ENCODE peak calls at places on chromosomes 5 and 9, in four cellular contexts. One of them, this sample, is unnamed.
A peak's percentile ranks its signal among the peaks of the same experiment; 100 is the strongest.

GRCh38 chr9:65449423-65449822 is 164.4 kb upstream of the FOXD4L5 start:
- DNase-seq in foreskin keratinocyte: no peak
- DNase-seq in glutamatergic neuron: no peak
- DNase-seq in natural killer cell: no peak
- DNase-seq in this sample: no peak

GRCh38 chr9:92647671-92648446 is 22.1 kb downstream of the IPPK start:
- DNase-seq in foreskin keratinocyte: no peak
- DNase-seq in glutamatergic neuron: no peak
- DNase-seq in natural killer cell: no peak
- DNase-seq in this sample: no peak

GRCh38 chr5:180605554-180606214 is 14.4 kb upstream of the SCGB3A1 start:
- DNase-seq in foreskin keratinocyte: peak; percentile 17
- DNase-seq in glutamatergic neuron: peak; percentile 67
- DNase-seq in natural killer cell: peak; percentile 45
- DNase-seq in this sample: peak; percentile 63

GRCh38 chr5:169435506-169436230 is 134.7 kb upstream of the SLIT3 start:
- DNase-seq in foreskin keratinocyte: no peak
- DNase-seq in glutamatergic neuron: no peak
- DNase-seq in natural killer cell: no peak
- DNase-seq in this sample: no peak

GRCh38 chr9:94937214-94937903 is 210.9 kb downstream of the AOPEP start:
- DNase-seq in foreskin keratinocyte: peak; percentile 79
- DNase-seq in glutamatergic neuron: no peak
- DNase-seq in natural killer cell: no peak
- DNase-seq in this sample: no peak

GRCh38 chr9:4828776-4829175 is 36.0 kb downstream of the RCL1 start:
- DNase-seq in foreskin keratinocyte: no peak
- DNase-seq in glutamatergic neuron: no peak
- DNase-seq in natural killer cell: no peak
- DNase-seq in this sample: no peak

GRCh38 chr9:131707677-131708612 is 31.9 kb downstream of the RAPGEF1 start:
- DNase-seq in foreskin keratinocyte: peak; percentile 73
- DNase-seq in glutamatergic neuron: no peak
- DNase-seq in natural killer cell: peak; percentile 29
- DNase-seq in this sample: no peak

GRCh38 chr5:175797521-175798038 is 73.8 kb upstream of the CPLX2 start:
- DNase-seq in foreskin keratinocyte: no peak
- DNase-seq in glutamatergic neuron: peak; percentile 84
- DNase-seq in natural killer cell: no peak
- DNase-seq in this sample: peak; percentile 67

GRCh38 chr9:3277200-3277599 is 248.6 kb downstream of the RFX3 start:
- DNase-seq in foreskin keratinocyte: no peak
- DNase-seq in glutamatergic neuron: no peak
- DNase-seq in natural killer cell: no peak
- DNase-seq in this sample: no peak

GRCh38 chr9:21070171-21070571 is 7.6 kb downstream of the IFNB1 start:
- DNase-seq in foreskin keratinocyte: peak; percentile 90
- DNase-seq in glutamatergic neuron: no peak
- DNase-seq in natural killer cell: no peak
- DNase-seq in this sample: peak; percentile 8

GRCh38 chr9:124784503-124784902 is 7.6 kb downstream of the OLFML2A start:
- DNase-seq in foreskin keratinocyte: peak; percentile 61
- DNase-seq in glutamatergic neuron: no peak
- DNase-seq in natural killer cell: no peak
- DNase-seq in this sample: no peak

GRCh38 chr5:89457411-89458329 is 574.7 kb upstream of the MEF2C start:
- DNase-seq in foreskin keratinocyte: peak; percentile 86
- DNase-seq in glutamatergic neuron: no peak
- DNase-seq in natural killer cell: no peak
- DNase-seq in this sample: no peak

GRCh38 chr9:34646211-34647083 is at the start of gene GALT:
- DNase-seq in foreskin keratinocyte: peak; percentile 76
- DNase-seq in glutamatergic neuron: peak; percentile 96
- DNase-seq in natural killer cell: peak; percentile 96
- DNase-seq in this sample: peak; percentile 95

GRCh38 chr5:68898961-68899471 is 194.8 kb upstream of the SLC30A5 start:
- DNase-seq in foreskin keratinocyte: peak; percentile 96
- DNase-seq in glutamatergic neuron: peak; percentile 71
- DNase-seq in natural killer cell: no peak
- DNase-seq in this sample: peak; percentile 33

GRCh38 chr9:136750526-136750925 is 2.2 kb upstream of the LCN6 start:
- DNase-seq in foreskin keratinocyte: peak; percentile 28
- DNase-seq in glutamatergic neuron: no peak
- DNase-seq in natural killer cell: no peak
- DNase-seq in this sample: no peak

GRCh38 chr9:70229026-70229425 is 29.8 kb upstream of the SMC5 start:
- DNase-seq in foreskin keratinocyte: no peak
- DNase-seq in glutamatergic neuron: no peak
- DNase-seq in natural killer cell: no peak
- DNase-seq in this sample: peak; percentile 10

GRCh38 chr5:136021016-136021405 is 7.8 kb upstream of the TGFBI start:
- DNase-seq in foreskin keratinocyte: peak; percentile 61
- DNase-seq in glutamatergic neuron: no peak
- DNase-seq in natural killer cell: no peak
- DNase-seq in this sample: no peak

GRCh38 chr5:159242656-159243055 is 20.4 kb upstream of the UBLCP1 start:
- DNase-seq in foreskin keratinocyte: no peak
- DNase-seq in glutamatergic neuron: no peak
- DNase-seq in natural killer cell: no peak
- DNase-seq in this sample: no peak

GRCh38 chr9:137432687-137433348 is 8.3 kb downstream of the ENTPD8 start:
- DNase-seq in foreskin keratinocyte: no peak
- DNase-seq in glutamatergic neuron: no peak
- DNase-seq in natural killer cell: no peak
- DNase-seq in this sample: no peak

GRCh38 chr9:5515261-5515650 is 4.9 kb downstream of the PDCD1LG2 start:
- DNase-seq in foreskin keratinocyte: no peak
- DNase-seq in glutamatergic neuron: no peak
- DNase-seq in natural killer cell: no peak
- DNase-seq in this sample: no peak

GRCh38 chr9:22214021-22214420 is 204.9 kb upstream of the CDKN2B start:
- DNase-seq in foreskin keratinocyte: peak; percentile 48
- DNase-seq in glutamatergic neuron: no peak
- DNase-seq in natural killer cell: no peak
- DNase-seq in this sample: no peak

GRCh38 chr5:32275421-32275765 is 37.3 kb downstream of the MTMR12 start:
- DNase-seq in foreskin keratinocyte: no peak
- DNase-seq in glutamatergic neuron: no peak
- DNase-seq in natural killer cell: no peak
- DNase-seq in this sample: no peak

GRCh38 chr9:124941689-124942561 is 1.0 kb upstream of the GOLGA1 start:
- DNase-seq in foreskin keratinocyte: no peak
- DNase-seq in glutamatergic neuron: peak; percentile 28
- DNase-seq in natural killer cell: peak; percentile 57
- DNase-seq in this sample: peak; percentile 62

GRCh38 chr5:72035831-72036230 is 71.4 kb upstream of the MAP1B start:
- DNase-seq in foreskin keratinocyte: no peak
- DNase-seq in glutamatergic neuron: no peak
- DNase-seq in natural killer cell: no peak
- DNase-seq in this sample: no peak

DNA sequence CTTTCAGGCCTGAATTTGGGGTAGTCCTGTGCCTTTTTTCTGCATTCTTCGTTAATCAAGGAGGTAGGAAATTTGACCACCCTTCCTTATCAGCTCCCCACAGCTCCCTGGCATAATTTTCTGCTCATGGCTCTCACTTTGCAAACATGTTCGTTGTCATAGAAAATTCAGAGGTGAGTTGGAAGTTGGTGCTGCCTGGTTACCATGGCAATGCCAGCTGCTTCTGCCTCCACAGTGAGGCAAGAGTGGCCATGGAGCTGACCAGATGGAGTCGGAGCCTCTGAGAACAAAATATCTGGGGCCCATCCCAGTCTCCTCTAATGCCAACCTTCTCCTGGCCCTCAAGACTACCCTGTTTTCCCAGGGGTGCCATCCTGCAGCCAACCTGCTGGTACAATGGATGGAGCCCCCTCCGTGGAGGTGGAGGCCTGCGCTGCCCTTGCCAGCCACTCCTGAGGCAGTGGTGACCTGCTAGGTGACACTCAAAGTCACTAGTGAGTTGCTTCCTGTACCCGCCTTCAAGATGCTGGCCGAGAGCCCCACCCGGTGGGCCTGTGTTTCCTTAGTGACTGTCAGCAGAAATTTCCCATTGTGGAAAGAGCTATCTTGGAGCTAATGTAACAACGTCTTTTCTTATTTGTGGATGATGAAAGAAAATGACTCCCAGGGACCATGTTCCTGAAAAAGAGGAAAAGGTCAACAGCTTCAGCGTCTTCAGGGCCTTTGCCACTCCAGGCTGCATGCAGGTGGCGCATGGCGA is 116.8 kb upstream of the BOD1 start:
- DNase-seq in foreskin keratinocyte: no peak
- DNase-seq in glutamatergic neuron: no peak
- DNase-seq in natural killer cell: no peak
- DNase-seq in this sample: no peak
- TF ChIP-seq CTCF in foreskin keratinocyte: no peak
- TF ChIP-seq CTCF in glutamatergic neuron: no peak
- TF ChIP-seq CTCF in natural killer cell: no peak
- TF ChIP-seq CTCF in this sample: no peak

DNA sequence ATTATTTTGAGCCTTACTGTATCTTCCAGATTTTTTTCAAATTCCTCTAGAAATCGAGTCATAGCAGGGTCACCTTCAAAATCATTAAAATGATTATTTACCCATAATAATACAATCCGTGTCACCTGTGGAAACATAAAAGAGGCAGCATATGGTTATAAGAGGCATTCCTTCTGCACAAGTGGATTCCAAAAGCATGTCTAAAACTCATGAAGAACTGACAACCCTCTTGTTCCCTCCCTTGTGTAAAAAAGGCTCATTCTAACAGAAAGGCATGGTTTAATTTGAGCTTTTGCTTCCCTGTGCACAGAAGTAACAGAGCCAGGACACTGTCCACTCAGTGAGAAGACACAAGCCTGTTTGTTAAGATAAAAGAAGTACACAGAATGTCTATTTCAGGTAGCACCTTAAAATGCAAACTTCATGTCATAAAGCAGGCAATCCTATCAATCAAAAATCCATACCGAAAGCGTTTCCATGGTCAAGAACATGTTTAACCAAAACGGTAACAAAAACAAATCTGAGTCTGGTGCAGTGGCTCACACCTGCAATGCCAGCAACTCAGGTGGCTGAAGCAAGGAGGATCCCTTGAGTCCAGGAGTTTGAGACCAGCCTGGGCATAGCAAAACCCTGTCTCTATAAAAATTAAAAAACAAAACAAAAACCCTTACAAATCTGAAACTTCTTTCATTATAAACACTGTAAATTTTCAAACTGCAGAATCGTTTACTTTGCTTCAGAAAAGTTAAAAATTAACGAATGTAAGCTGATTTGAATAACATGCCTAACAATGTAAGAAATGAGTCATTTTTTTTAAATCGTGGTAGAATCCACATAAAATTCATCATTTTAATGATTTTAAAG is 139.3 kb downstream of the RAPGEF6 start:
- DNase-seq in foreskin keratinocyte: no peak
- DNase-seq in glutamatergic neuron: no peak
- DNase-seq in natural killer cell: no peak
- DNase-seq in this sample: no peak
- TF ChIP-seq CTCF in foreskin keratinocyte: no peak
- TF ChIP-seq CTCF in glutamatergic neuron: no peak
- TF ChIP-seq CTCF in natural killer cell: no peak
- TF ChIP-seq CTCF in this sample: no peak

GRCh38 chr5:60551250-60551649 is 148.7 kb downstream of the DEPDC1B start:
- DNase-seq in foreskin keratinocyte: no peak
- DNase-seq in glutamatergic neuron: no peak
- DNase-seq in natural killer cell: no peak
- DNase-seq in this sample: no peak
- TF ChIP-seq CTCF in foreskin keratinocyte: no peak
- TF ChIP-seq CTCF in glutamatergic neuron: no peak
- TF ChIP-seq CTCF in natural killer cell: no peak
- TF ChIP-seq CTCF in this sample: no peak

DNA sequence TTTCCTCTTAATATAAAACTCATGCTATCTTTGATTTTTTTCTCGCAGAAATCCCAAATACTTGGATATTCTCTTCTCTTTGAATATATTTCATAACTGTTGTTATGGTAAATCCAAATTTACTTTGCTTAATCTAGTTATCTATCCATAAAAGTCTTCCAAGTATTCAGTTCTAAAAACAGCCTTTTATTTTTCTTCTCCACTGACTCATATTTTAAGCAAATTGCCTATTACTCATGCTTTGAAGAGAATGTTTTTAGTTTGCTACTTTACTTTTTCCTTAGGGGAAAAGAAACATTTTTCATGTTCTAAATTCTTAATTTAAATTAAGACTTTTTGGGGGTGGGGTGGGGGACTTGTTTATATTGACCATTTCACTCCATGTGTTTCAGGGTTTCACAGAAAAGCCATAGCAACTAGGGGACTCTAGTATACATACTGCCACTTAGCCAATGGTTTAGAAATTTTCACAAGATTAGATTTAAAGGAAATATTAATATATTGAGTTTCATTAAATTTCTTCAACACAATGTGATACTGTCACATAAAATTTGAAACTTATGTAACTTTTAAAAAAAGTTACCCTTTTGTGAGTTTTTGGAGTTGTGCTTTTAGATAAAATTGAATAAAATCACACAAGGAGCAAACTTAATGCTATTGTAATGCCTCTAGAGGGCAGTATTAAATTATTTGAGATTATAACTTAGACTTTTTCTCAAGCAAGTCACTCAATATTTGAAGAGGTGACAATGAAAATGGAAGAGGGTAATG is 545.8 kb upstream of the ARRDC3 start:
- DNase-seq in foreskin keratinocyte: peak; percentile 14
- DNase-seq in glutamatergic neuron: no peak
- DNase-seq in natural killer cell: no peak
- DNase-seq in this sample: peak; percentile 25
- TF ChIP-seq CTCF in foreskin keratinocyte: peak; percentile 67
- TF ChIP-seq CTCF in glutamatergic neuron: peak; percentile 73
- TF ChIP-seq CTCF in natural killer cell: no peak
- TF ChIP-seq CTCF in this sample: peak; percentile 76

DNA sequence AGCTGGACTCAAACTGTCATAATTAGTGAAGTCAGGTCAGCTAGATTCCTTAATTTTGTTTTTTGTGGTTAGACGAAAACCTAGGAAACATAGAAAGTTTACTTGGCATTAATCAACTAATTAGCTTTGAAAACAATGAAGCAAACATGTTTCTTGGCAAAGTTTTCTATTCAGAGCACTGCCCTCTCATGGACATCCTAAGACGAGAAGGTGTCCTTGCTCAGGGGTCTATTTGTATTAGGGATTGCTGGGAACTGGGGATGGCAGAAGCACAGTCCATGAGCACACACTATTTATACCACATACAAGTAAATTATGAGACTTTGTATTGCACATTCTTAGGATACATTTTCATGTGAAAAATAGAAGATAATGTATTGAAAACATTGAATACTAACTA is 49.7 kb downstream of the POC5 start:
- DNase-seq in foreskin keratinocyte: no peak
- DNase-seq in glutamatergic neuron: no peak
- DNase-seq in natural killer cell: no peak
- DNase-seq in this sample: no peak
- TF ChIP-seq CTCF in foreskin keratinocyte: peak; percentile 27
- TF ChIP-seq CTCF in glutamatergic neuron: no peak
- TF ChIP-seq CTCF in natural killer cell: no peak
- TF ChIP-seq CTCF in this sample: peak; percentile 35